ENCODE peak calls at places on chromosome 14, in four cellular contexts. B, Q, T and S are unnamed samples.

GRCh38 chr14:100290607-100291304 is 15.5 kb downstream of the SLC25A29 start:
- DNase-seq in Q (peak), T (no peak), B (no peak), S (no peak)

GRCh38 chr14:60632257-60632656 is 17.0 kb downstream of the SIX1 start:
- DNase-seq in Q (no peak), T (peak), B (no peak), S (no peak)

GRCh38 chr14:33435911-33436310 is 497.2 kb downstream of the NPAS3 start:
- DNase-seq in T (no peak), B (no peak), Q (no peak), S (no peak)

GRCh38 chr14:95294320-95294719 is 25.4 kb downstream of the CLMN start:
- DNase-seq in T (no peak), Q (no peak), B (no peak), S (no peak)

GRCh38 chr14:104473244-104473565 is 106.4 kb upstream of the C14orf180 start:
- DNase-seq in Q (no peak), B (no peak), T (no peak), S (no peak)

GRCh38 chr14:49581209-49581960 is 4.8 kb downstream of the RPS29 start:
- DNase-seq in B (no peak), Q (no peak), T (no peak), S (no peak)

GRCh38 chr14:31320216-31320615 is 100.1 kb downstream of the HEATR5A start:
- DNase-seq in T (no peak), B (no peak), Q (peak), S (no peak)

GRCh38 chr14:65251213-65251612 is 148.9 kb upstream of the MAX start:
- DNase-seq in T (no peak), B (no peak), Q (no peak), S (peak)

GRCh38 chr14:21735200-21735599 is 61.6 kb upstream of the OR4E1 start:
- DNase-seq in B (no peak), T (no peak), Q (no peak), S (no peak)

GRCh38 chr14:63543000-63543825 is at the start of gene PPP2R5E:
- DNase-seq in T (peak), B (peak), Q (peak), S (peak)

GRCh38 chr14:103725001-103725682 is 9.5 kb downstream of the ZFYVE21 start:
- DNase-seq in Q (no peak), B (no peak), T (no peak), S (no peak)

GRCh38 chr14:54532111-54533012 is 22.7 kb downstream of the CGRRF1 start:
- DNase-seq in B (no peak), Q (no peak), T (peak), S (no peak)

GRCh38 chr14:36986407-36986806 is 186.0 kb downstream of the SLC25A21 start:
- DNase-seq in Q (no peak), B (no peak), T (no peak), S (no peak)

GRCh38 chr14:93752980-93753561 is 35.2 kb downstream of the PRIMA1 start:
- DNase-seq in Q (peak), B (no peak), T (no peak), S (no peak)

GRCh38 chr14:35701531-35701930 is 107.6 kb downstream of the RALGAPA1 start:
- DNase-seq in T (no peak), B (no peak), Q (no peak), S (no peak)

GRCh38 chr14:103880334-103880985 is 33.1 kb upstream of the PPP1R13B start:
- DNase-seq in T (no peak), Q (peak), B (peak), S (peak)

GRCh38 chr14:104243200-104243599 is 104.8 kb downstream of the KIF26A start:
- DNase-seq in B (no peak), T (no peak), Q (no peak), S (no peak)

GRCh38 chr14:36773558-36773957 is 111.9 kb downstream of the PAX9 start:
- DNase-seq in Q (no peak), B (no peak), T (no peak), S (no peak)

GRCh38 chr14:105582639-105583038 is 56.3 kb downstream of the TMEM121 start:
- DNase-seq in B (peak), T (peak), Q (no peak), S (no peak)

GRCh38 chr14:99230271-99231141 is 41.5 kb downstream of the BCL11B start:
- DNase-seq in T (peak), Q (no peak), B (peak), S (no peak)
- H3K27ac ChIP-seq in T (peak), Q (no peak), B (peak), S (no peak)

DNA sequence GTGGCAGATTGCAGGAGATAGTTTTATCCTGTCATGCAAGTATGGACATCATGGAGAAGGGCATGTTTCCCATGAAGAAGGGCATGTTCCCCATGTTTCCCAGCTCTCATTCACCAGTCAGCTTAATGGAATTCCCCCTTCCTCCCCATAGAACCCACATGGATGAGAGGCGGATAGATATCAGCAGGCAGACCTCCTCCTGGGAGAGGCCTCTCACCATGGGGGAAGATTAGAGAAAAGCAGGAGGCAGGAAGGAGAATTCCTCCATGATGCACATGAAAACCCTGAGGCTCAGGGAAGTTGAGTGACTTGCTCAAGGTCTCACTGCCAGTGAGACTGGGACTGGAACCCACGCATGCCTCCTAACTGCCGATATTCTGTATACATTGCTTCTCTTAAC is 92.9 kb upstream of the FOXN3 start:
- DNase-seq in T (no peak), Q (no peak), B (no peak), S (no peak)
- H3K27ac ChIP-seq in T (no peak), Q (no peak), B (no peak), S (no peak)

DNA sequence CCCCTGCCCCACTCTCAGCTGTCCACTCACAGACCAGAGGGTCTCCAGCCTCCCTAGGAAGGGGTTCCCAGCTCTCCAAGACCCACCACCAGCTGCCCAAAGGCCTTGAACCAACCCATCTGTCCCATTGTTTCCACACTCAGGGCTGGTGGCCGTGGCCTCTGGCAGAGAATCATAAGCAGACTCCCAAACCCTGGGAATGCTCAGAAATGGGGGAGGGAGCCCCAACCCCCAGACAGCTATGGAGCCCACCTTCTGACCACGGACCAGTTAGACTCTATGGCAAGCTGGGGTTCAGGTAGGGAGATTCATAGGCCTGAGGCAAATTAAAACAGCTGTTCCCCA is 280.0 kb downstream of the DPF3 start:
- DNase-seq in B (no peak), Q (no peak), T (no peak), S (no peak)
- H3K27ac ChIP-seq in B (no peak), Q (no peak), T (no peak), S (no peak)

GRCh38 chr14:101760138-101761011 is 1.1 kb upstream of the PPP2R5C start:
- DNase-seq in B (peak), Q (peak), T (peak), S (peak)

GRCh38 chr14:101762530-101763101 is 1.1 kb downstream of the PPP2R5C start:
- DNase-seq in Q (no peak), B (no peak), T (no peak), S (no peak)

GRCh38 chr14:101758913-101759593 is 2.5 kb upstream of the PPP2R5C start:
- DNase-seq in B (no peak), Q (no peak), T (no peak), S (no peak)

GRCh38 chr14:101761881-101762529 is 496 bp downstream of the PPP2R5C start:
- DNase-seq in T (peak), B (peak), Q (peak), S (peak)

DNA sequence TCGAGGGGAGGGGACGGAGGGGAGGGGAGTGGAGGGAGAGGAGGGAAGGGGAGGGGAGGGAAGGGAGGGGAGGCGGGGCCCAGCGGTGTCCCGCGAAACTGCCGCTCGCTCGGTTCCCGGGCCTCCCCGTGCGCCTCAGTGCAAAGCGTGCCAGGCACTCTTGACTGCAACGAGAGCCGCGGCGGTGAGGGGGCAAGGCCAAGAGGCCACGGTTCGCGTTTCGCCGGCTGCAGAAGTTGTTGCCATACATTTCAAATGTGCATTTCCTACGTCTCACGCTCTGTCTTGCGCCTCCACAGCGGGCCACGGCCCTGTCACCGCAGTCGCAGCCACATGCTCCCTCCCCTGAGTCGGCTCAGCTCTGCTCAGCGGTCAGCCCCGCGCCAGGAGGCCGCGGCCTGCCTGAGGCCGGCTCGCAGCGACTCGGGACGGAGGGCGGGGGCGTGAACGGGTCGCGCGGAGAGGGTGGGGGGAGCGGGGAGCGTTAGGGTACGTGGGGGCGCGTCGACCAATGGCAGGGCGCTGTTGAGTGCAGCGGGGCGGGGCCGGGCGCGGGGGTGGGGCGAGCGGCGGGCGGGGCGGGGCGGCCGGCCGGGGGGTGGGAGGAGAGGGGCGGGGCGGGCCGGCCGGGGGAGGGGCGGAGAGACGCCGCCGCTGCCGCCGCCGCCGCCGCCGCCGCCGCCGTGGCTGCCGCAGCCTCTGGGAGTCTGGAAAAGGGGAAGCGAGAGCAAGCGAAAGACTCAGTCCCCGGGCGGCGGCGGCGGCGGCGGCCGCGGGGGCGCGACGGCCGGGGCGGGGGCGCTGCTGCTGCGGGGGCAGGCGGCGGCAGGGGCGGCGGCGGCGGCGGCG is at the start of gene PPP2R5C:
- DNase-seq in T (peak), B (peak), Q (peak), S (peak)
- H3K27ac ChIP-seq in T (peak), B (peak), Q (no peak), S (peak)

GRCh38 chr14:75549169-75549568 is 26.9 kb downstream of the BATF start:
- DNase-seq in B (no peak), T (no peak), Q (no peak), S (no peak)

GRCh38 chr14:75553157-75553556 is 25.3 kb upstream of the FLVCR2 start:
- DNase-seq in Q (no peak), T (no peak), B (no peak), S (no peak)

GRCh38 chr14:75551021-75551420 is 27.4 kb upstream of the FLVCR2 start:
- DNase-seq in B (no peak), Q (no peak), T (no peak), S (no peak)

GRCh38 chr14:75554482-75554881 is 23.9 kb upstream of the FLVCR2 start:
- DNase-seq in B (peak), Q (no peak), T (no peak), S (no peak)

DNA sequence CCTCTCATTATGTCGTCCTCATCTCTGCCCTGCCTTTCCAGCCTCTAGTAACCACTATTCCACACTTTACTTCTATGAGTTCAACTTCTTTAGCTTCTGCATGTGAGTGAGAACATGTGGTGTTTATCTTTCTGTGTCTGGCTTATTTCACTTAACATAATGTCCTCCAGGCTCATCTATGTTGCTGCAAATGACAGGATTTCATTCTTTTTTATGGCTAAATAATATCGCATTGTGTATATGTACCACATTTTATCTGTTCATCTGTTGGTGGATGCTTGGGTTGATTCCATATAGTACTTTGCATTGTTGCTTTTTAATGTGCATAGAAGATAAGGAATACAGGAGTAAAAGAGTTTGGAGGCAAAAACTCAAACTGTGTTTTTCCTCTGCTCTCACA is 24.7 kb upstream of the FLVCR2 start:
- DNase-seq in B (no peak), Q (no peak), T (no peak), S (no peak)
- H3K27ac ChIP-seq in B (peak), Q (no peak), T (no peak), S (no peak)

DNA sequence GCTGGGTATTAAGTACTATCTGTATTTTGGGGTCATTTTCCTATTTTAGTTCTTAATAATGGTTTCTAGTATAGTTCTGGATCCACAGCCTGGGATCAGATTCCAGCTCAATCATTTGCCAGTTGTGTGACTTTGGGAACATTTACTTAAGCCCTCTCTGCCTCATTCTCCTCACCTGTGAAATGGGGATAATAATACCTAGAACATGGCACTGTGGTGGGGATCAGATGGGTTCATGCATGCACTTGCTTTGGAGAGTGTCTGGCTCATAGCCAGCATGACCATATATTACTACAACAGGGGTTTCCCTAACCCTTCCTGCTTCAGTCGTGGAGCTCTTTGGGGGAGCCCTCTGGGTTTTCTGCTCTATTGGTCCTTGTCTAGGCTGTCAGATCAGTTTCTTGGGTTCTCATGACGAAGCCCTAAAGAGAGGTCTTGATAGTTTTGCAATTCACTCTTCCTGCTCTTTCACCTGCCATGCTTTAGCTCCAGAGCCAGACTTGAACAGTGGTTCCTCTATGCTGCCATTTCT is 34.1 kb upstream of the SMOC1 start:
- DNase-seq in T (no peak), Q (no peak), B (no peak), S (no peak)
- H3K27ac ChIP-seq in T (no peak), Q (no peak), B (peak), S (no peak)

GRCh38 chr14:46686652-46687051 is 35.1 kb upstream of the RPL10L start:
- DNase-seq in T (no peak), B (no peak), Q (no peak), S (no peak)
- H3K27ac ChIP-seq in T (no peak), B (no peak), Q (no peak), S (no peak)